ENCODE peak calls at places on chromosomes 16 and 17, in nine cellular contexts. W is endothelial cell, D is sciatic nerve, J is GM19239, A is A673, M is activated T-cell treated with anti-CD3 and anti-CD28 coated beads for 1 hour, B is T-cell, F is activated gamma-delta T cell treated with Interleukin-2 at 50 U/mL for 16 hours, H is iPS DF 19.7. R is an unnamed sample.

GRCh38 chr16:90057738-90058173 is 19.4 kb downstream of the PRDM7 start:
- DNase-seq in J (no peak), D (no peak), M (no peak), W (no peak), B (no peak), H (no peak), F (no peak), A (peak; percentile 68), R (no peak)

GRCh38 chr17:10396529-10397163 is 23.8 kb upstream of the MYH13 start:
- DNase-seq in F (no peak), A (no peak), J (no peak), M (no peak), H (no peak), B (no peak), D (no peak), W (no peak), R (no peak)

GRCh38 chr17:350706-351435 is 1.7 kb downstream of the RPH3AL start:
- DNase-seq in W (peak; percentile 52), J (no peak), M (no peak), H (no peak), B (no peak), A (no peak), D (peak; percentile 88), F (no peak), R (peak; percentile 83)

GRCh38 chr17:60065867-60066266 is 12.9 kb downstream of the HEATR6 start:
- DNase-seq in J (no peak), B (no peak), M (no peak), D (no peak), H (no peak), W (no peak), F (no peak), A (no peak), R (no peak)

GRCh38 chr17:8468109-8468508 is 32.4 kb downstream of the NDEL1 start:
- DNase-seq in F (no peak), H (no peak), W (no peak), D (peak; percentile 73), M (no peak), J (no peak), B (no peak), A (no peak), R (peak; percentile 34)

GRCh38 chr17:17497065-17497844 is 1.1 kb upstream of the RASD1 start:
- DNase-seq in M (no peak), A (no peak), F (no peak), W (no peak), H (no peak), J (no peak), B (no peak), D (peak; percentile 53), R (no peak)

GRCh38 chr17:7225711-7226331 is 6.1 kb downstream of the ACADVL start:
- DNase-seq in A (no peak), D (no peak), W (no peak), J (no peak), F (no peak), M (no peak), B (no peak), H (no peak), R (no peak)

GRCh38 chr17:32878211-32878610 is 1.3 kb upstream of the MYO1D start:
- DNase-seq in B (no peak), A (no peak), W (no peak), H (no peak), F (no peak), D (peak; percentile 65), M (no peak), J (no peak), R (peak; percentile 55)

GRCh38 chr16:79411805-79412204 is 188.7 kb downstream of the MAF start:
- DNase-seq in F (no peak), B (no peak), J (no peak), M (no peak), W (no peak), A (no peak), D (no peak), H (no peak), R (no peak)

GRCh38 chr16:2774161-2774891 is 2.8 kb downstream of the ELOB start:
- DNase-seq in M (no peak), W (no peak), B (no peak), F (no peak), A (no peak), H (no peak), J (no peak), D (no peak), R (no peak)

GRCh38 chr16:3576211-3576610 is 992 bp downstream of the NLRC3 start:
- DNase-seq in H (no peak), A (no peak), M (no peak), J (no peak), F (peak; percentile 19), W (no peak), B (no peak), D (no peak), R (no peak)

GRCh38 chr16:64933890-64934289 is 188.0 kb downstream of the CDH11 start:
- DNase-seq in A (no peak), H (no peak), W (no peak), D (no peak), J (no peak), M (no peak), F (no peak), B (no peak), R (no peak)

GRCh38 chr17:18278867-18279266 is 18.4 kb downstream of the MIEF2 start:
- DNase-seq in F (no peak), A (no peak), M (no peak), B (no peak), H (no peak), D (no peak), J (no peak), W (no peak), R (no peak)